ENCODE peak calls at places on chromosomes 11 and 22, in six cellular contexts. One of them, this sample, is unnamed.
A peak's percentile ranks its signal among the peaks of the same experiment; 100 is the strongest.

GRCh38 chr22:29151316-29151715 is 54.4 kb upstream of the EMID1 start:
- DNase-seq in H9: no peak
- DNase-seq in IMR-90: no peak
- DNase-seq in mesendoderm: no peak
- DNase-seq in mesenchymal stem cell: no peak
- DNase-seq in H1: no peak
- DNase-seq in this sample: no peak

GRCh38 chr11:129996113-129996870 is 6.3 kb downstream of the PRDM10 start:
- DNase-seq in H1: no peak
- DNase-seq in mesenchymal stem cell: no peak
- DNase-seq in H9: no peak
- DNase-seq in IMR-90: no peak
- DNase-seq in mesendoderm: no peak
- DNase-seq in this sample: no peak

GRCh38 chr11:12599408-12600143 is 74.6 kb upstream of the TEAD1 start:
- DNase-seq in H1: peak; percentile 57
- DNase-seq in IMR-90: no peak
- DNase-seq in mesendoderm: peak; percentile 76
- DNase-seq in H9: peak; percentile 84
- DNase-seq in mesenchymal stem cell: peak; percentile 12
- DNase-seq in this sample: peak; percentile 24

GRCh38 chr11:41983458-41983857 is 524.0 kb upstream of the LRRC4C start:
- DNase-seq in IMR-90: no peak
- DNase-seq in mesendoderm: peak; percentile 8
- DNase-seq in H9: no peak
- DNase-seq in H1: no peak
- DNase-seq in mesenchymal stem cell: no peak
- DNase-seq in this sample: no peak

GRCh38 chr11:66068923-66069714 is 953 bp upstream of the PACS1 start:
- DNase-seq in H9: no peak
- DNase-seq in IMR-90: peak; percentile 63
- DNase-seq in mesenchymal stem cell: peak; percentile 96
- DNase-seq in mesendoderm: peak; percentile 85
- DNase-seq in H1: no peak
- DNase-seq in this sample: no peak

GRCh38 chr11:66818231-66818955 is 24.8 kb upstream of the RCE1 start:
- DNase-seq in IMR-90: peak; percentile 12
- DNase-seq in H9: no peak
- DNase-seq in mesendoderm: no peak
- DNase-seq in mesenchymal stem cell: no peak
- DNase-seq in H1: no peak
- DNase-seq in this sample: no peak

GRCh38 chr22:39405346-39406085 is 5.9 kb downstream of the TAB1 start:
- DNase-seq in H1: no peak
- DNase-seq in H9: no peak
- DNase-seq in mesenchymal stem cell: no peak
- DNase-seq in mesendoderm: no peak
- DNase-seq in IMR-90: peak; percentile 65
- DNase-seq in this sample: no peak

GRCh38 chr11:61718613-61719302 is 33.7 kb upstream of the MYRF start:
- DNase-seq in H9: peak; percentile 86
- DNase-seq in mesenchymal stem cell: peak; percentile 82
- DNase-seq in IMR-90: peak; percentile 74
- DNase-seq in H1: no peak
- DNase-seq in mesendoderm: peak; percentile 93
- DNase-seq in this sample: peak; percentile 71

GRCh38 chr11:47532597-47533213 is 20.2 kb downstream of the CELF1 start:
- DNase-seq in mesenchymal stem cell: peak; percentile 75
- DNase-seq in mesendoderm: peak; percentile 73
- DNase-seq in H1: no peak
- DNase-seq in IMR-90: peak; percentile 31
- DNase-seq in H9: no peak
- DNase-seq in this sample: no peak

GRCh38 chr11:91310085-91310484 is 914.5 kb upstream of the FAT3 start:
- DNase-seq in mesendoderm: no peak
- DNase-seq in mesenchymal stem cell: no peak
- DNase-seq in H1: no peak
- DNase-seq in IMR-90: no peak
- DNase-seq in H9: no peak
- DNase-seq in this sample: no peak

GRCh38 chr11:32307449-32307848 is 127.9 kb downstream of the WT1 start:
- DNase-seq in mesenchymal stem cell: no peak
- DNase-seq in mesendoderm: no peak
- DNase-seq in H1: no peak
- DNase-seq in H9: no peak
- DNase-seq in IMR-90: no peak
- DNase-seq in this sample: no peak

GRCh38 chr11:89625171-89625570 is 84.9 kb upstream of the TRIM77 start:
- DNase-seq in IMR-90: no peak
- DNase-seq in mesenchymal stem cell: no peak
- DNase-seq in H9: no peak
- DNase-seq in mesendoderm: no peak
- DNase-seq in H1: no peak
- DNase-seq in this sample: no peak

GRCh38 chr11:78168539-78169477 is 19.6 kb downstream of the KCTD21 start:
- DNase-seq in H9: no peak
- DNase-seq in mesenchymal stem cell: peak; percentile 39
- DNase-seq in IMR-90: peak; percentile 88
- DNase-seq in H1: no peak
- DNase-seq in mesendoderm: peak; percentile 50
- DNase-seq in this sample: no peak

GRCh38 chr11:103257360-103257759 is 148.1 kb downstream of the DYNC2H1 start:
- DNase-seq in H1: no peak
- DNase-seq in mesenchymal stem cell: peak; percentile 9
- DNase-seq in mesendoderm: peak; percentile 63
- DNase-seq in IMR-90: peak; percentile 49
- DNase-seq in H9: no peak
- DNase-seq in this sample: no peak

GRCh38 chr11:11351042-11351586 is 1.9 kb downstream of the CSNK2A3 start:
- DNase-seq in IMR-90: no peak
- DNase-seq in mesendoderm: no peak
- DNase-seq in H9: no peak
- DNase-seq in mesenchymal stem cell: peak; percentile 55
- DNase-seq in H1: no peak
- DNase-seq in this sample: no peak

GRCh38 chr11:12922980-12923507 is 86.1 kb upstream of the RASSF10 start:
- DNase-seq in H1: no peak
- DNase-seq in IMR-90: peak; percentile 47
- DNase-seq in H9: no peak
- DNase-seq in mesendoderm: no peak
- DNase-seq in mesenchymal stem cell: peak; percentile 67
- DNase-seq in this sample: no peak

GRCh38 chr11:59151761-59152160 is 9.1 kb downstream of the FAM111A start:
- DNase-seq in H1: no peak
- DNase-seq in mesenchymal stem cell: no peak
- DNase-seq in H9: no peak
- DNase-seq in IMR-90: no peak
- DNase-seq in mesendoderm: no peak
- DNase-seq in this sample: no peak

GRCh38 chr22:36374603-36375024 is 13.2 kb downstream of the MYH9 start:
- DNase-seq in H1: no peak
- DNase-seq in mesendoderm: peak; percentile 8
- DNase-seq in IMR-90: peak; percentile 77
- DNase-seq in H9: no peak
- DNase-seq in mesenchymal stem cell: peak; percentile 60
- DNase-seq in this sample: no peak

GRCh38 chr11:44766112-44766971 is 39.6 kb downstream of the TSPAN18 start:
- DNase-seq in mesenchymal stem cell: peak; percentile 94
- DNase-seq in IMR-90: peak; percentile 93
- DNase-seq in H9: peak; percentile 22
- DNase-seq in mesendoderm: peak; percentile 79
- DNase-seq in H1: no peak
- DNase-seq in this sample: no peak

GRCh38 chr11:72722050-72722748 is 30.0 kb downstream of the ARAP1 start:
- DNase-seq in IMR-90: peak; percentile 89
- DNase-seq in mesendoderm: peak; percentile 75
- DNase-seq in mesenchymal stem cell: peak; percentile 93
- DNase-seq in H1: no peak
- DNase-seq in H9: peak; percentile 82
- DNase-seq in this sample: peak; percentile 48

GRCh38 chr22:36065775-36066544 is 37.3 kb upstream of the RBFOX2 start:
- DNase-seq in mesenchymal stem cell: peak; percentile 95
- DNase-seq in mesendoderm: peak; percentile 98
- DNase-seq in H9: peak; percentile 98
- DNase-seq in H1: peak; percentile 88
- DNase-seq in IMR-90: peak; percentile 92
- DNase-seq in this sample: peak; percentile 89

GRCh38 chr11:11677672-11678356 is 56.0 kb upstream of the GALNT18 start:
- DNase-seq in H1: no peak
- DNase-seq in mesendoderm: no peak
- DNase-seq in IMR-90: no peak
- DNase-seq in mesenchymal stem cell: no peak
- DNase-seq in H9: no peak
- DNase-seq in this sample: no peak

DNA sequence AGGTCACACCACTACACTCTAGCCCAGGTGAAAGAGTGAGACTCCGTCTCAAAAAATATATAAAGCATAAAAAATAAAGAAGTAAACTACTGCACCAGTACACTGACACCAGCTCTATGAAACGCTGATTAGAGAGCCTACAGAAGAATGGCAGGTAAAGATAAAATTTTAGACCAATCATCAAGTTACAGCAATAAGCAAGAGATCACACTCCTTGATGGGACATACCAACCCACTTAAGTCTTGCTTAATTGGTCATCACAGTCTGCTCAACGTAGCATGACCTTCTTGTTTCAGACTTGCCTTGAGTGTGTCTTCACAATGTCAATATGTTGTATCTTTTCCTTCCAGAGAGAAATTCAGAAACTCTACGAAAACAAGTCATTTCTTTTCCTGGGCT is 12.5 kb downstream of the SRPRA start:
- DNase-seq in H1: no peak
- DNase-seq in mesendoderm: no peak
- DNase-seq in H9: no peak
- DNase-seq in IMR-90: no peak
- DNase-seq in mesenchymal stem cell: no peak
- DNase-seq in this sample: no peak
- H2BK15ac ChIP-seq in H1: no peak overlapping the region
- H2BK15ac ChIP-seq in mesendoderm: no peak overlapping the region
- H2BK15ac ChIP-seq in H9: no peak overlapping the region
- H2BK15ac ChIP-seq in IMR-90: no peak overlapping the region
- H2BK15ac ChIP-seq in mesenchymal stem cell: no peak overlapping the region
- H2BK15ac ChIP-seq in this sample: no peak overlapping the region

DNA sequence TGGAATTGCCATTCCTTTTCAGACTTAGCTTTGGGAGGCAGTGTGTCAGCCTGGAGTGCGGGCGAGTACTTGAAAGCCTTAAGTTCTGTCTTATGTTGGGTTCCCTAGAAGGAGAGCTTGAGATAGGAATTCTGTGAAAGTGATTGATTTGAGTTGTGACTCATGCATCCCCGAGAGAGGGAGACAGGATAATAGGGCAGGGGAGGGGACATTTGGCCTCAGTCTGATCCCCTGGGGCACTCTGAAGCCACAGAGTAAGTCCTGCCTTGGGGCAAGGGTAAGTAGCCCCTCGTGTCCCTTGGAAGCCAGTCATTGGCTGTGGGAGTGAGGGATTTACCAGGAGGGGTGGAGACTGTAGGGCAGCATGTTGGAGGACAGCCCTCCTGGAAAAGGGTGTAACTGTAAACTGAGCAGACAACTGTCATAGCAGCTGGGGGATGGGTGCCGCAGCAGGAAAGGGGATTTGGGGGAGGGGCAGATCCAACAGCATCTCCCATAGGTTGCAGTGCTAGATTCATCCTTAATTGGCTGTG is 44.0 kb downstream of the KIAA1671 start:
- DNase-seq in H1: peak; percentile 75
- DNase-seq in mesenchymal stem cell: peak; percentile 94
- DNase-seq in H9: peak; percentile 94
- DNase-seq in mesendoderm: peak; percentile 100
- DNase-seq in IMR-90: no peak
- DNase-seq in this sample: peak; percentile 41
- H2BK15ac ChIP-seq in H1: no peak overlapping the region
- H2BK15ac ChIP-seq in mesenchymal stem cell: no peak overlapping the region
- H2BK15ac ChIP-seq in H9: no peak overlapping the region
- H2BK15ac ChIP-seq in mesendoderm: no peak overlapping the region
- H2BK15ac ChIP-seq in IMR-90: no peak overlapping the region
- H2BK15ac ChIP-seq in this sample: no peak overlapping the region

GRCh38 chr11:16133867-16134266 is 222.5 kb downstream of the SOX6 start:
- DNase-seq in mesendoderm: no peak
- DNase-seq in mesenchymal stem cell: no peak
- DNase-seq in H1: no peak
- DNase-seq in IMR-90: no peak
- DNase-seq in H9: no peak
- DNase-seq in this sample: no peak

DNA sequence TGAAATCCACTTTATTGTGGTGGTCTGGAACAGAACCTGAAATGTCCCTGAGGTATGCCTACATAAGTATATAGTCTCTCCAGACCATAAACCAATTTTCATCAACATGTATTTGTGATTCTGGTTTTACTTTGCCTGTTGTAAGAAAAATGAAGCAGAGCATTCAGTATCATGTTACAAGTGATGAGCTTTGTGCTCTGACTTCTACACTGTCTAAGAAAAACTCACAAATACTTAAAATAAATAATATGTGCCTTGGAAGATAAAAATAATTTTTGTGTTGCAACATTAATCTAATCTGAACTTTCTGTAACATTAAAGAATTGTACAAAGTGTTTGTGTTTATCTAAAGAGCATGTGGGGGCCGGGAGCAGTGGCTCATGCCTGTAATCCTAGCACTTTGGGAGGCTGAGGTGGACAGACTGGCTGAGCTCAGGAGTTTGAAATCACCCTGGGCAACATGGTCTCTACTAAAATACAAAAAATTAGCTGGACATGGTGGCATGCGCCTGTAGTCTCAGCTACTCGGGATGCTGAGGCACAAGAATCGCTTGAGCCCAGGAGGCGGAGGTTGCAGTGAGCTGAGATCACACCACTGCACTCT is 219.5 kb downstream of the SOX6 start:
- DNase-seq in H9: no peak
- DNase-seq in IMR-90: peak; percentile 29
- DNase-seq in H1: no peak
- DNase-seq in mesenchymal stem cell: no peak
- DNase-seq in mesendoderm: no peak
- DNase-seq in this sample: no peak
- H2BK15ac ChIP-seq in H9: no peak overlapping the region
- H2BK15ac ChIP-seq in IMR-90: no peak overlapping the region
- H2BK15ac ChIP-seq in H1: no peak overlapping the region
- H2BK15ac ChIP-seq in mesenchymal stem cell: no peak overlapping the region
- H2BK15ac ChIP-seq in mesendoderm: no peak overlapping the region
- H2BK15ac ChIP-seq in this sample: no peak overlapping the region

DNA sequence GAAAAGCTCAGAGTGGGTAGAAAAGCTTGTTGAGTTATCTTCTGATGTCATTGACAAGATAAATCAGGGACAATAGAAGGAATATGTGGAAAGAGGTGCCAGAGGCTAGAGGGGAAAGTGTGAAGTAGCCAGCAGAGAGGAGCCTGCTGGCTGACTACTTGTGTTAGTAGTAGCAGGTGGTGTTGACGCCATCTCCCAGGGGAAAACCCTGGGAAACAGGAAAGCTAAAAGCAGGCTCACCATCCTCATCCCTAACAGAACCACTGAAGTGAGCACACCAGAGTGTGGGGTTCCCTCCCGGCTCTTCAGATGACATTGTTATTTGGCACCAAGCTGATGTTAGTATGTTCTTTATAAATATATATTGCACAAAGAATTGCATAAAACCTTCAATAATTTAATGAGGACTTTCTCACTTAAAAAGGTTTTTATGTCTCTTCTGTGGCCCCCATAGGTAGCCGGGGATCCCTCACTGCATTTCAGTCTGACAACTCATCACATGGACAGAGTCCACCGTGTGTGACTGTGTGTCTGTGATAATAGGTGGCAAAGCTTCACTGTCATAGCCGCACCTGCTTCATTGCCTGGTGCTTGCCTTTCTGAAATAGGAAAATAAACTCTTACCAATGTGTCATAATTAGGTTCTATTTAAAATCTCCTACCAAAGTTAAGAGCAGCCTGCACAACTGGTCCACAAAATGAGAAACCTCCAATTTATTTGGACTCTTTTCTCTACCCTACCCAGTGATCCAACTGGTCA is 63.2 kb upstream of the TOP3B start:
- DNase-seq in H1: no peak
- DNase-seq in mesenchymal stem cell: no peak
- DNase-seq in IMR-90: no peak
- DNase-seq in H9: no peak
- DNase-seq in mesendoderm: no peak
- DNase-seq in this sample: no peak
- H2BK15ac ChIP-seq in H1: no peak overlapping the region
- H2BK15ac ChIP-seq in mesenchymal stem cell: no peak overlapping the region
- H2BK15ac ChIP-seq in IMR-90: no peak overlapping the region
- H2BK15ac ChIP-seq in H9: no peak overlapping the region
- H2BK15ac ChIP-seq in mesendoderm: no peak overlapping the region
- H2BK15ac ChIP-seq in this sample: no peak overlapping the region

This sample was measured in neuronal stem cell.